ENCODE peak calls at places on chromosomes 6 and 20, in four cellular contexts. One of them, this sample, is unnamed.
A peak's percentile ranks its signal among the peaks of the same experiment; 100 is the strongest.

GRCh38 chr6:2988426-2989331 is 11.0 kb upstream of the NQO2 start:
- DNase-seq in pancreas: peak; percentile 90
- DNase-seq in H9: peak; percentile 94
- DNase-seq in fibroblast of lung: peak; percentile 96
- DNase-seq in this sample: peak; percentile 77

GRCh38 chr6:40874495-40874894 is 164.5 kb downstream of the UNC5CL start:
- DNase-seq in pancreas: no peak
- DNase-seq in H9: peak; percentile 72
- DNase-seq in fibroblast of lung: no peak
- DNase-seq in this sample: no peak

GRCh38 chr6:80523531-80523970 is 417.1 kb downstream of the BCKDHB start:
- DNase-seq in fibroblast of lung: peak; percentile 40
- DNase-seq in H9: peak; percentile 90
- DNase-seq in pancreas: peak; percentile 6
- DNase-seq in this sample: no peak

GRCh38 chr6:131819507-131820228 is 11.8 kb downstream of the ENPP1 start:
- DNase-seq in H9: no peak
- DNase-seq in fibroblast of lung: peak; percentile 96
- DNase-seq in pancreas: no peak
- DNase-seq in this sample: no peak

GRCh38 chr6:147691436-147691835 is 182.9 kb downstream of the SAMD5 start:
- DNase-seq in H9: no peak
- DNase-seq in pancreas: no peak
- DNase-seq in fibroblast of lung: no peak
- DNase-seq in this sample: no peak

GRCh38 chr6:11197175-11197535 is 35.3 kb downstream of the NEDD9 start:
- DNase-seq in pancreas: no peak
- DNase-seq in H9: no peak
- DNase-seq in fibroblast of lung: peak; percentile 92
- DNase-seq in this sample: no peak

GRCh38 chr6:169188051-169188863 is 65.4 kb downstream of the THBS2 start:
- DNase-seq in pancreas: no peak
- DNase-seq in H9: no peak
- DNase-seq in fibroblast of lung: peak; percentile 99
- DNase-seq in this sample: no peak

GRCh38 chr6:91298543-91299145 is 711.8 kb upstream of the MAP3K7 start:
- DNase-seq in H9: no peak
- DNase-seq in pancreas: no peak
- DNase-seq in fibroblast of lung: peak; percentile 53
- DNase-seq in this sample: no peak

GRCh38 chr20:18913701-18914100 is 100.1 kb downstream of the SCP2D1 start:
- DNase-seq in fibroblast of lung: no peak
- DNase-seq in H9: no peak
- DNase-seq in pancreas: no peak
- DNase-seq in this sample: no peak

GRCh38 chr6:138817799-138818198 is 21.9 kb downstream of the ECT2L start:
- DNase-seq in H9: peak; percentile 88
- DNase-seq in fibroblast of lung: peak; percentile 88
- DNase-seq in pancreas: peak; percentile 63
- DNase-seq in this sample: no peak

GRCh38 chr6:33677689-33678088 is 33.8 kb downstream of the UQCC2 start:
- DNase-seq in fibroblast of lung: no peak
- DNase-seq in pancreas: no peak
- DNase-seq in H9: no peak
- DNase-seq in this sample: no peak

GRCh38 chr6:12008366-12009179 is 3.5 kb upstream of the HIVEP1 start:
- DNase-seq in H9: peak; percentile 80
- DNase-seq in pancreas: peak; percentile 91
- DNase-seq in fibroblast of lung: peak; percentile 60
- DNase-seq in this sample: peak; percentile 75

GRCh38 chr20:56382696-56383095 is 9.3 kb downstream of the AURKA start:
- DNase-seq in fibroblast of lung: no peak
- DNase-seq in pancreas: no peak
- DNase-seq in H9: no peak
- DNase-seq in this sample: no peak

GRCh38 chr20:24497851-24498250 is 28.4 kb downstream of the SYNDIG1 start:
- DNase-seq in fibroblast of lung: peak; percentile 53
- DNase-seq in pancreas: no peak
- DNase-seq in H9: peak; percentile 2
- DNase-seq in this sample: no peak

GRCh38 chr6:81451787-81452186 is 300.7 kb downstream of the TENT5A start:
- DNase-seq in H9: no peak
- DNase-seq in pancreas: no peak
- DNase-seq in fibroblast of lung: peak; percentile 94
- DNase-seq in this sample: no peak

GRCh38 chr6:42131531-42131930 is 10.9 kb downstream of the C6orf132 start:
- DNase-seq in fibroblast of lung: peak; percentile 85
- DNase-seq in pancreas: no peak
- DNase-seq in H9: no peak
- DNase-seq in this sample: no peak

GRCh38 chr6:33430991-33431879 is 11.4 kb downstream of the SYNGAP1 start:
- DNase-seq in H9: peak; percentile 95
- DNase-seq in fibroblast of lung: peak; percentile 71
- DNase-seq in pancreas: no peak
- DNase-seq in this sample: peak; percentile 83

GRCh38 chr20:18740726-18741125 is 72.9 kb upstream of the SCP2D1 start:
- DNase-seq in H9: no peak
- DNase-seq in pancreas: no peak
- DNase-seq in fibroblast of lung: no peak
- DNase-seq in this sample: no peak

GRCh38 chr6:144469144-144469575 is 184.0 kb downstream of the UTRN start:
- DNase-seq in H9: no peak
- DNase-seq in pancreas: no peak
- DNase-seq in fibroblast of lung: no peak
- DNase-seq in this sample: no peak

GRCh38 chr6:107578642-107579332 is 88.9 kb downstream of the SOBP start:
- DNase-seq in fibroblast of lung: no peak
- DNase-seq in H9: peak; percentile 48
- DNase-seq in pancreas: no peak
- DNase-seq in this sample: no peak

GRCh38 chr6:134379086-134379485 is 61.2 kb upstream of the SGK1 start:
- DNase-seq in H9: peak; percentile 79
- DNase-seq in fibroblast of lung: no peak
- DNase-seq in pancreas: peak; percentile 71
- DNase-seq in this sample: no peak

GRCh38 chr20:2295886-2296544 is at the start of gene TGM3:
- DNase-seq in fibroblast of lung: no peak
- DNase-seq in pancreas: no peak
- DNase-seq in H9: no peak
- DNase-seq in this sample: no peak

GRCh38 chr6:35415065-35415880 is 36.9 kb upstream of the FANCE start:
- DNase-seq in H9: peak; percentile 72
- DNase-seq in fibroblast of lung: peak; percentile 86
- DNase-seq in pancreas: peak; percentile 81
- DNase-seq in this sample: no peak

GRCh38 chr20:54345301-54345724 is 130.1 kb upstream of the DOK5 start:
- DNase-seq in H9: no peak
- DNase-seq in pancreas: no peak
- DNase-seq in fibroblast of lung: peak; percentile 91
- DNase-seq in this sample: no peak

GRCh38 chr6:158807515-158808441 is 11.4 kb downstream of the EZR start:
- DNase-seq in pancreas: no peak
- DNase-seq in fibroblast of lung: no peak
- DNase-seq in H9: no peak
- DNase-seq in this sample: no peak

GRCh38 chr20:57390604-57391438 is at the start of gene RBM38:
- DNase-seq in pancreas: peak; percentile 77
- DNase-seq in H9: peak; percentile 82
- DNase-seq in fibroblast of lung: peak; percentile 46
- DNase-seq in this sample: peak; percentile 64

GRCh38 chr20:61099786-61100185 is 152.3 kb upstream of the CDH4 start:
- DNase-seq in pancreas: no peak
- DNase-seq in fibroblast of lung: no peak
- DNase-seq in H9: no peak
- DNase-seq in this sample: no peak

GRCh38 chr6:14549319-14549770 is 431.8 kb downstream of the CD83 start:
- DNase-seq in H9: no peak
- DNase-seq in pancreas: no peak
- DNase-seq in fibroblast of lung: no peak
- DNase-seq in this sample: no peak

GRCh38 chr6:17768388-17768787 is 61.7 kb upstream of the NUP153 start:
- DNase-seq in pancreas: no peak
- DNase-seq in H9: no peak
- DNase-seq in fibroblast of lung: peak; percentile 17
- DNase-seq in this sample: no peak

GRCh38 chr6:150936021-150936555 is 70.6 kb downstream of the MTHFD1L start:
- DNase-seq in H9: no peak
- DNase-seq in fibroblast of lung: no peak
- DNase-seq in pancreas: no peak
- DNase-seq in this sample: no peak

GRCh38 chr20:6395695-6396094 is 272.9 kb upstream of the FERMT1 start:
- DNase-seq in H9: no peak
- DNase-seq in pancreas: no peak
- DNase-seq in fibroblast of lung: peak; percentile 9
- DNase-seq in this sample: no peak

GRCh38 chr6:36545767-36546663 is 1.3 kb downstream of the STK38 start:
- DNase-seq in H9: no peak
- DNase-seq in fibroblast of lung: peak; percentile 32
- DNase-seq in pancreas: no peak
- DNase-seq in this sample: no peak

GRCh38 chr6:149863596-149863845 is 638 bp downstream of the LRP11 start:
- DNase-seq in H9: no peak
- DNase-seq in pancreas: no peak
- DNase-seq in fibroblast of lung: no peak
- DNase-seq in this sample: no peak

GRCh38 chr20:8435251-8436035 is 303.4 kb downstream of the PLCB1 start:
- DNase-seq in pancreas: no peak
- DNase-seq in H9: no peak
- DNase-seq in fibroblast of lung: no peak
- DNase-seq in this sample: no peak

GRCh38 chr20:30484009-30484748 is 773.3 kb upstream of the DEFB115 start:
- DNase-seq in H9: no peak
- DNase-seq in fibroblast of lung: no peak
- DNase-seq in pancreas: no peak
- DNase-seq in this sample: no peak

GRCh38 chr6:158358450-158359077 is 46.3 kb downstream of the TULP4 start:
- DNase-seq in pancreas: peak; percentile 85
- DNase-seq in fibroblast of lung: no peak
- DNase-seq in H9: no peak
- DNase-seq in this sample: no peak

GRCh38 chr20:1851396-1851795 is 43.8 kb upstream of the SIRPA start:
- DNase-seq in pancreas: no peak
- DNase-seq in fibroblast of lung: no peak
- DNase-seq in H9: no peak
- DNase-seq in this sample: no peak

GRCh38 chr20:4375881-4376280 is 345.8 kb upstream of the PRND start:
- DNase-seq in H9: no peak
- DNase-seq in fibroblast of lung: peak; percentile 72
- DNase-seq in pancreas: no peak
- DNase-seq in this sample: no peak

GRCh38 chr6:167508919-167509852 is 184.3 kb downstream of the TTLL2 start:
- DNase-seq in H9: no peak
- DNase-seq in fibroblast of lung: no peak
- DNase-seq in pancreas: no peak
- DNase-seq in this sample: no peak
- TF ChIP-seq CTCF in H9: no peak
- TF ChIP-seq CTCF in fibroblast of lung: no peak
- TF ChIP-seq CTCF in pancreas: no peak
- TF ChIP-seq CTCF in this sample: no peak

GRCh38 chr20:47262365-47263013 is 94.0 kb downstream of the ZMYND8 start:
- DNase-seq in H9: no peak
- DNase-seq in fibroblast of lung: no peak
- DNase-seq in pancreas: no peak
- DNase-seq in this sample: no peak

GRCh38 chr20:47262008-47262364 is 94.5 kb downstream of the ZMYND8 start:
- DNase-seq in H9: no peak
- DNase-seq in fibroblast of lung: no peak
- DNase-seq in pancreas: no peak
- DNase-seq in this sample: no peak

GRCh38 chr20:47263502-47264084 is 92.9 kb downstream of the ZMYND8 start:
- DNase-seq in pancreas: no peak
- DNase-seq in H9: no peak
- DNase-seq in fibroblast of lung: peak; percentile 27
- DNase-seq in this sample: no peak

GRCh38 chr20:47265214-47265613 is 91.3 kb downstream of the ZMYND8 start:
- DNase-seq in H9: no peak
- DNase-seq in pancreas: no peak
- DNase-seq in fibroblast of lung: no peak
- DNase-seq in this sample: no peak

DNA sequence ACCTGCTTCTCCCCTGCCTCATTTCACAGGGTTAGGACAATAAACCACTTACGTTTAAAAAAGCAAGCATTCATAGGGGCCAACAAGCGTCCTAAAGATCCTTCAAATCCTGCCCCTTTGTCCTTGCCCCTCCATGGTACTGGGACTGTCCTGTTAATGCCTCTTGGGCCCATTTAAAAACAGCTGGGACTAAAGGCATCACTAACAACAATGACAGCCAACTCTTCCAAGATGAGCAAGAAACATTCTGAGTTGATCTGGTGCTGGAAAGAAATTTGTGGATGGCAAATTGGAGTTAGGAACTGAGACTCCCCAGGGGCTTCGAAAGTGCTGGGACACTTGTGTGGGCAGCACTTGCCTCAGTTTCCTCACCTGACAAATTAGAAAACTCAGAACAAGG is 93.4 kb downstream of the ZMYND8 start:
- DNase-seq in fibroblast of lung: no peak
- DNase-seq in pancreas: no peak
- DNase-seq in H9: no peak
- DNase-seq in this sample: no peak
- TF ChIP-seq CTCF in fibroblast of lung: no peak
- TF ChIP-seq CTCF in pancreas: no peak
- TF ChIP-seq CTCF in H9: no peak
- TF ChIP-seq CTCF in this sample: no peak

GRCh38 chr20:63775096-63775978 is 35.8 kb downstream of the SLC2A4RG start:
- DNase-seq in H9: peak; percentile 89
- DNase-seq in pancreas: peak; percentile 42
- DNase-seq in fibroblast of lung: peak; percentile 46
- DNase-seq in this sample: no peak
- TF ChIP-seq CTCF in H9: peak; percentile 94
- TF ChIP-seq CTCF in pancreas: peak; percentile 41
- TF ChIP-seq CTCF in fibroblast of lung: peak; percentile 64
- TF ChIP-seq CTCF in this sample: peak; percentile 37

DNA sequence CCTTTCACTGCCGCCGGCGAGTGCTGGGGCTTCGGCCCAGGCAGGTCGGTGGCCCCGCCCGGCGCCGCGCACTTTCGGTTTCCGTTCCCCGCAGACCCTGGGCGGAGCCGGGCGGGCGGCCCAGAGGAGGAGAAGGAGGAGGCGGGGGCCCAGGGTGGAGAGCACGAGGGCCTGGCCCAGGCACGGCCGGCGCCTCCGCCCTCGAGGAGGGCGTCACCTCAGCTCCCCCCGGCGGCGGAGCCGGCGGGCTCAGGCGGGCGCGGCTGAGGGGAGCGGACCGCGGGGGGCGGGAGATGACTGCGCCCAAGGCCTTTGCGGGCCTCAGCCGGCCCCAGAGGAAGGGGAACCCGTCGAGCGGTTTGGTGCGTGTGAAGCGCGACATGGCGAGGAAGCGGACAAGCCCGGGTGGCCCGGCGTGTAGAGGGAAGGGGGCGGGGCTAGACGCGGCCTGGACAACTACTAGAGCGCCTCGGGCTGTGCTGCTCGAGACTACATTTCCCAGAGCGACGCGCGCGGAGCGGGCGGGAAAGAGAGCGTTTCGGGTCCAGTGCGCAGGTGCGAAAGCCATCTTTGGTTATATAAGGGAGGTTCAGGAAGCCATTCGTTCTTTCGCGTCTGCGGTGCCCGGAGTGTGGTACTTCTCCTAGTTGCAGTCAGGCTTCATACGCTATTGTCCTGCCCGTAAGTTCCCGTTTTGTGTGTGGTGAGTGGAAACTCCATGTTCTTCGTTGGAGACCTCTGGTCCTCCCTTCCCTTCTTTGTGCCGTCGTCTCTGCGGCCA is at the start of gene ZNFX1:
- DNase-seq in fibroblast of lung: peak; percentile 94
- DNase-seq in H9: peak; percentile 98
- DNase-seq in pancreas: peak; percentile 99
- DNase-seq in this sample: peak; percentile 97
- TF ChIP-seq CTCF in fibroblast of lung: no peak
- TF ChIP-seq CTCF in H9: peak; percentile 25
- TF ChIP-seq CTCF in pancreas: no peak
- TF ChIP-seq CTCF in this sample: no peak